ENCODE peak calls at places on chromosomes 4 and X, in seven cellular contexts. One of them, this sample, is unnamed.

GRCh38 chr4:105630670-105631655 is 77.5 kb downstream of the INTS12 start:
- DNase-seq in IMR-90: no peak
- DNase-seq in stomach: no peak
- DNase-seq in A549: no peak
- DNase-seq in WTC11: no peak
- DNase-seq in ovary: no peak
- DNase-seq in lower leg skin: no peak
- DNase-seq in this sample: no peak

GRCh38 chr4:3836802-3837601 is 70.8 kb downstream of the ADRA2C start:
- DNase-seq in ovary: no peak
- DNase-seq in A549: no peak
- DNase-seq in IMR-90: no peak
- DNase-seq in lower leg skin: no peak
- DNase-seq in stomach: no peak
- DNase-seq in WTC11: peak; percentile 77
- DNase-seq in this sample: peak; percentile 26

GRCh38 chr4:91111556-91111955 is 984.4 kb downstream of the CCSER1 start:
- DNase-seq in IMR-90: no peak
- DNase-seq in stomach: no peak
- DNase-seq in lower leg skin: no peak
- DNase-seq in ovary: no peak
- DNase-seq in WTC11: no peak
- DNase-seq in A549: no peak
- DNase-seq in this sample: no peak

GRCh38 chr4:15234101-15234500 is 193.7 kb upstream of the C1QTNF7 start:
- DNase-seq in IMR-90: peak; percentile 93
- DNase-seq in lower leg skin: no peak
- DNase-seq in WTC11: no peak
- DNase-seq in stomach: no peak
- DNase-seq in ovary: no peak
- DNase-seq in A549: no peak
- DNase-seq in this sample: no peak

GRCh38 chr4:175514174-175514573 is 297.9 kb downstream of the GPM6A start:
- DNase-seq in lower leg skin: no peak
- DNase-seq in WTC11: no peak
- DNase-seq in IMR-90: no peak
- DNase-seq in ovary: no peak
- DNase-seq in stomach: no peak
- DNase-seq in A549: no peak
- DNase-seq in this sample: no peak

GRCh38 chrX:150363561-150364346 is 637 bp downstream of the MAMLD1 start:
- DNase-seq in stomach: no peak
- DNase-seq in A549: peak; percentile 24
- DNase-seq in lower leg skin: no peak
- DNase-seq in IMR-90: peak; percentile 29
- DNase-seq in ovary: peak; percentile 68
- DNase-seq in WTC11: peak; percentile 23
- DNase-seq in this sample: peak; percentile 5

GRCh38 chr4:54958236-54958635 is 167.2 kb downstream of the KDR start:
- DNase-seq in A549: no peak
- DNase-seq in stomach: no peak
- DNase-seq in ovary: no peak
- DNase-seq in lower leg skin: no peak
- DNase-seq in IMR-90: peak; percentile 22
- DNase-seq in WTC11: no peak
- DNase-seq in this sample: no peak

GRCh38 chr4:102344520-102344954 is 745 bp downstream of the SLC39A8 start:
- DNase-seq in ovary: peak; percentile 74
- DNase-seq in A549: peak; percentile 38
- DNase-seq in WTC11: peak; percentile 67
- DNase-seq in lower leg skin: peak; percentile 93
- DNase-seq in stomach: peak; percentile 58
- DNase-seq in IMR-90: no peak
- DNase-seq in this sample: peak; percentile 49

GRCh38 chr4:151324449-151325319 is 721 bp downstream of the SH3D19 start:
- DNase-seq in lower leg skin: no peak
- DNase-seq in A549: peak; percentile 52
- DNase-seq in IMR-90: peak; percentile 47
- DNase-seq in stomach: peak; percentile 48
- DNase-seq in WTC11: peak; percentile 55
- DNase-seq in ovary: peak; percentile 60
- DNase-seq in this sample: peak; percentile 45

GRCh38 chr4:107183155-107183774 is 147.2 kb upstream of the DKK2 start:
- DNase-seq in lower leg skin: no peak
- DNase-seq in A549: peak; percentile 2
- DNase-seq in IMR-90: peak; percentile 58
- DNase-seq in ovary: no peak
- DNase-seq in WTC11: peak; percentile 10
- DNase-seq in stomach: no peak
- DNase-seq in this sample: peak; percentile 30

GRCh38 chr4:83223781-83224180 is 60.8 kb downstream of the COQ2 start:
- DNase-seq in IMR-90: no peak
- DNase-seq in A549: no peak
- DNase-seq in ovary: no peak
- DNase-seq in WTC11: no peak
- DNase-seq in lower leg skin: no peak
- DNase-seq in stomach: no peak
- DNase-seq in this sample: no peak

GRCh38 chr4:120725639-120726585 is 196.6 kb downstream of the PRDM5 start:
- DNase-seq in IMR-90: no peak
- DNase-seq in stomach: no peak
- DNase-seq in lower leg skin: no peak
- DNase-seq in WTC11: no peak
- DNase-seq in A549: no peak
- DNase-seq in ovary: no peak
- DNase-seq in this sample: no peak

GRCh38 chrX:118272237-118272636 is 73.7 kb upstream of the WDR44 start:
- DNase-seq in IMR-90: peak; percentile 52
- DNase-seq in ovary: no peak
- DNase-seq in lower leg skin: no peak
- DNase-seq in WTC11: no peak
- DNase-seq in A549: no peak
- DNase-seq in stomach: no peak
- DNase-seq in this sample: no peak

GRCh38 chr4:177558995-177559394 is 116.8 kb upstream of the AGA start:
- DNase-seq in IMR-90: no peak
- DNase-seq in lower leg skin: no peak
- DNase-seq in ovary: no peak
- DNase-seq in WTC11: no peak
- DNase-seq in stomach: no peak
- DNase-seq in A549: no peak
- DNase-seq in this sample: no peak

GRCh38 chrX:48956728-48957414 is 536 bp downstream of the OTUD5 start:
- DNase-seq in A549: no peak
- DNase-seq in IMR-90: no peak
- DNase-seq in WTC11: no peak
- DNase-seq in ovary: peak; percentile 57
- DNase-seq in stomach: peak; percentile 41
- DNase-seq in lower leg skin: no peak
- DNase-seq in this sample: no peak

GRCh38 chr4:140084426-140084825 is 69.6 kb downstream of the MAML3 start:
- DNase-seq in IMR-90: no peak
- DNase-seq in stomach: no peak
- DNase-seq in WTC11: no peak
- DNase-seq in lower leg skin: no peak
- DNase-seq in ovary: no peak
- DNase-seq in A549: no peak
- DNase-seq in this sample: no peak

GRCh38 chr4:2961411-2962098 is 1.7 kb downstream of the NOP14 start:
- DNase-seq in IMR-90: no peak
- DNase-seq in A549: no peak
- DNase-seq in ovary: no peak
- DNase-seq in stomach: no peak
- DNase-seq in lower leg skin: peak; percentile 83
- DNase-seq in WTC11: no peak
- DNase-seq in this sample: no peak

GRCh38 chr4:7335363-7336066 is 99.2 kb downstream of the PSAPL1 start:
- DNase-seq in A549: peak; percentile 69
- DNase-seq in ovary: peak; percentile 83
- DNase-seq in WTC11: peak; percentile 91
- DNase-seq in stomach: peak; percentile 62
- DNase-seq in IMR-90: peak; percentile 4
- DNase-seq in lower leg skin: no peak
- DNase-seq in this sample: peak; percentile 79

GRCh38 chr4:13706130-13706529 is 78.6 kb upstream of the BOD1L1 start:
- DNase-seq in A549: no peak
- DNase-seq in WTC11: no peak
- DNase-seq in IMR-90: no peak
- DNase-seq in stomach: no peak
- DNase-seq in ovary: no peak
- DNase-seq in lower leg skin: no peak
- DNase-seq in this sample: no peak

GRCh38 chr4:54402880-54403503 is 173.9 kb downstream of the PDGFRA start:
- DNase-seq in IMR-90: no peak
- DNase-seq in stomach: no peak
- DNase-seq in ovary: no peak
- DNase-seq in lower leg skin: no peak
- DNase-seq in WTC11: peak; percentile 12
- DNase-seq in A549: no peak
- DNase-seq in this sample: no peak

DNA sequence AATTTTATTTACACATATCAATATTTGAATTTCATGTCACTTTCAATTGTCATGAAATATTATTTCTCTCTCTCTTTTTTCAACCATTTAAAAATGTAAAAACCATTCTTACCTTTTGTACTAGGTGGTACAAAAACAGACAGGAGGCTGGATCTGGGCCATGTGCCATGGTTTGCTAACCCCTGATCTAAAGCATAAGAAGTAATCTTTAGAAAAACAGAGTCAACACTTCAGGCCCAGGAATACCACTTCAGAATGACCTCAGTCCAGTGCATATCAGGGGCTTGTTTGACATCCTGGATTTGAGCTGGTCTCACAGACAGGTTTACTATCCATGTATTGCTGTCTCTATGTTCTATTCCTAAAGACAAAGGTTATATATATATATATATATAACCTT is 102.5 kb downstream of the DCHS2 start:
- DNase-seq in A549: no peak
- DNase-seq in IMR-90: no peak
- DNase-seq in WTC11: no peak
- DNase-seq in stomach: no peak
- DNase-seq in ovary: no peak
- DNase-seq in lower leg skin: no peak
- DNase-seq in this sample: no peak
- TF ChIP-seq CTCF in A549: no peak
- TF ChIP-seq CTCF in IMR-90: no peak
- TF ChIP-seq CTCF in WTC11: no peak
- TF ChIP-seq CTCF in stomach: no peak
- TF ChIP-seq CTCF in ovary: no peak
- TF ChIP-seq CTCF in lower leg skin: no peak
- TF ChIP-seq CTCF in this sample: no peak

DNA sequence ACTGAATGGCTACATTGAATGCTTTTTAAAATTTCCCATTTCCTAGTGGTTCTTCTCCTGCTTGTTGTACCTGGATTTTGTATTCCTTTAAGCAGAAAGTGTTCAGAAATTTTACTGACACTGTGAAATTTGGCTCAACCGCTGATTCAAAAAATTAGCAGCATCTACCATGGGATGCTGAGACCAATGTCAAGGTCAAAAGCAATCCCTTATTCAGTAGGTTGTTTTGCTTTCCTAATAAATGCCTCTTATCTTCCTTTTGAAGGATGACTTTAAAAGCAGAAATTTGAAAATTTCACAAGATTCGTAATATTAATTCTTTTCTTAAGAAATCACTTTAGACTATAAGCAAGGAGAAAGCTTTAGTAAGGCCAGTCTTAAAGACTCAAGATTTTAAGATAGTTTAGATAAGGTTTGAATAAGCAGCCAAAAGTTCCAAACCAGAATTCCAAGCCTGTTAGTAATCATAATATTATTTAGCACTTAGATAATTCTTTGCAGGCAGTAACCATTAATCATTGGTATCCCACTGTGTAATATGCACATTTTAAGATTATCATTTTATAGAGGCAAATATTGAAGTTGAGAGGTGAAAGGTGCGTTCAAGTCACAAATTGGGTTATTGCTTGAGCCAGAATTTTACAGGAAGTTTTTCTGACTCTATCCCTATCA is 508.8 kb downstream of the ANKRD50 start:
- DNase-seq in A549: no peak
- DNase-seq in ovary: no peak
- DNase-seq in lower leg skin: no peak
- DNase-seq in IMR-90: peak; percentile 85
- DNase-seq in WTC11: no peak
- DNase-seq in stomach: no peak
- DNase-seq in this sample: no peak
- TF ChIP-seq CTCF in A549: no peak
- TF ChIP-seq CTCF in ovary: no peak
- TF ChIP-seq CTCF in lower leg skin: no peak
- TF ChIP-seq CTCF in IMR-90: no peak
- TF ChIP-seq CTCF in WTC11: no peak
- TF ChIP-seq CTCF in stomach: no peak
- TF ChIP-seq CTCF in this sample: no peak

GRCh38 chrX:42050345-42050744 is 127.0 kb upstream of the CASK start:
- DNase-seq in stomach: no peak
- DNase-seq in lower leg skin: no peak
- DNase-seq in A549: no peak
- DNase-seq in WTC11: no peak
- DNase-seq in IMR-90: no peak
- DNase-seq in ovary: no peak
- DNase-seq in this sample: no peak
- TF ChIP-seq CTCF in stomach: no peak
- TF ChIP-seq CTCF in lower leg skin: no peak
- TF ChIP-seq CTCF in A549: no peak
- TF ChIP-seq CTCF in WTC11: no peak
- TF ChIP-seq CTCF in IMR-90: no peak
- TF ChIP-seq CTCF in ovary: no peak
- TF ChIP-seq CTCF in this sample: no peak

GRCh38 chrX:41789374-41789773 is 65.4 kb downstream of the GPR82 start:
- DNase-seq in WTC11: no peak
- DNase-seq in A549: no peak
- DNase-seq in ovary: no peak
- DNase-seq in stomach: no peak
- DNase-seq in lower leg skin: no peak
- DNase-seq in IMR-90: no peak
- DNase-seq in this sample: no peak

GRCh38 chrX:41779941-41780340 is 56.0 kb downstream of the GPR82 start:
- DNase-seq in A549: no peak
- DNase-seq in IMR-90: no peak
- DNase-seq in ovary: no peak
- DNase-seq in WTC11: no peak
- DNase-seq in lower leg skin: no peak
- DNase-seq in stomach: no peak
- DNase-seq in this sample: no peak

GRCh38 chrX:41781500-41781899 is 57.5 kb downstream of the GPR82 start:
- DNase-seq in ovary: no peak
- DNase-seq in WTC11: no peak
- DNase-seq in A549: peak; percentile 31
- DNase-seq in lower leg skin: no peak
- DNase-seq in stomach: no peak
- DNase-seq in IMR-90: peak; percentile 56
- DNase-seq in this sample: no peak

DNA sequence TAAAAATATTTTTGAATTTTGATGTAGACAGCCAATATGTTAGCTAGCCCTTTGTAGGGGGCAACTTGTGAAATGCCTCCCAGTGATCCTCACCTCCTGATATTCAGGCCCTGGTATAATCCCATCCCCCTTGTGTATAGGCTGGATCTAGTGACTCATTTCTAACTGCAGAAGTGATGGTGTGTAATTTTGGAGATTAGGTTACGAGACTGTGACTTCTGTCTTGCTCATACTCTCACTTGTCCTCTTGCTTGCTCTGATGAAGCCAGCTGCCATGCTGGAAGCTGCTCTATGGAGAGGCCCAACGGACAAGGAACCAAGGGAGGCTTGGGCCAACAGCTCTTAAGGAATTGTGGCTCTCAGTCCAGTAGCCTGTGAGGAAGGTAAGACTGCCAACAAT is 61.7 kb downstream of the GPR82 start:
- DNase-seq in ovary: no peak
- DNase-seq in lower leg skin: no peak
- DNase-seq in A549: no peak
- DNase-seq in WTC11: no peak
- DNase-seq in stomach: no peak
- DNase-seq in IMR-90: peak; percentile 63
- DNase-seq in this sample: no peak
- TF ChIP-seq CTCF in ovary: no peak
- TF ChIP-seq CTCF in lower leg skin: no peak
- TF ChIP-seq CTCF in A549: no peak
- TF ChIP-seq CTCF in WTC11: no peak
- TF ChIP-seq CTCF in stomach: no peak
- TF ChIP-seq CTCF in IMR-90: no peak
- TF ChIP-seq CTCF in this sample: no peak